ENCODE peak calls at places on chromosomes 13 and 19, in six cellular contexts. O is ureter; N is WTC11; I is stimulated activated CD8-positive, alpha-beta memory T cell treated with anti-CD3 and anti-CD28 coated beads, Interleukin-4, amount 100 ng/mL, for 4 hours; X is fibroblast of the conjunctiva; C is effector memory CD4-positive, alpha-beta T cell. S is an unnamed sample.

GRCh38 chr13:74931698-74932433 is 550.1 kb downstream of the TBC1D4 start:
- DNase-seq in O (no peak), N (no peak), I (no peak), X (peak; percentile 17), C (no peak), S (no peak)

GRCh38 chr13:50127726-50128291 is 112.6 kb downstream of the KCNRG start:
- DNase-seq in O (no peak), N (peak; percentile 44), I (no peak), X (no peak), C (no peak), S (no peak)

GRCh38 chr19:17496337-17496997 is 15.0 kb upstream of the PGLS start:
- DNase-seq in O (no peak), N (peak; percentile 90), I (peak; percentile 59), X (peak; percentile 47), C (peak; percentile 55), S (peak; percentile 88)

GRCh38 chr13:95505265-95505664 is 47.3 kb upstream of the CLDN10 start:
- DNase-seq in O (no peak), N (no peak), I (no peak), X (no peak), C (no peak), S (no peak)

GRCh38 chr19:10284641-10285278 is 2.0 kb upstream of the ICAM4 start:
- DNase-seq in O (no peak), N (no peak), I (no peak), X (no peak), C (no peak), S (no peak)

GRCh38 chr13:41812851-41813250 is 148.1 kb downstream of the VWA8 start:
- DNase-seq in O (no peak), N (no peak), I (no peak), X (no peak), C (no peak), S (no peak)

GRCh38 chr13:73341748-73342147 is 282.9 kb downstream of the KLF5 start:
- DNase-seq in O (no peak), N (no peak), I (no peak), X (no peak), C (no peak), S (no peak)

GRCh38 chr19:3403489-3404323 is 37.3 kb downstream of the NFIC start:
- DNase-seq in O (peak; percentile 93), N (no peak), I (no peak), X (peak; percentile 90), C (no peak), S (no peak)

GRCh38 chr13:26872444-26873173 is 112.0 kb upstream of the GPR12 start:
- DNase-seq in O (peak; percentile 51), N (peak; percentile 88), I (peak; percentile 2), X (no peak), C (no peak), S (peak; percentile 52)

GRCh38 chr19:887072-887471 is 5.9 kb downstream of the MED16 start:
- DNase-seq in O (no peak), N (no peak), I (no peak), X (peak; percentile 80), C (no peak), S (no peak)

GRCh38 chr13:39422845-39423565 is 180.0 kb downstream of the LHFPL6 start:
- DNase-seq in O (no peak), N (no peak), I (no peak), X (no peak), C (no peak), S (no peak)

GRCh38 chr13:21917046-21918010 is 246.5 kb downstream of the FGF9 start:
- DNase-seq in O (no peak), N (no peak), I (no peak), X (no peak), C (no peak), S (no peak)

GRCh38 chr19:47646924-47647323 is 38.0 kb downstream of the BICRA start:
- DNase-seq in O (no peak), N (no peak), I (no peak), X (no peak), C (no peak), S (no peak)

GRCh38 chr19:53898680-53899341 is 10.3 kb upstream of the CACNG7 start:
- DNase-seq in O (no peak), N (peak; percentile 100), I (no peak), X (no peak), C (no peak), S (no peak)

GRCh38 chr19:42850981-42851717 is 28.4 kb downstream of the PSG1 start:
- DNase-seq in O (peak; percentile 45), N (no peak), I (no peak), X (peak; percentile 80), C (no peak), S (no peak)

GRCh38 chr13:21164631-21165030 is 11.7 kb downstream of the SKA3 start:
- DNase-seq in O (no peak), N (no peak), I (no peak), X (no peak), C (no peak), S (no peak)

GRCh38 chr19:41018736-41019290 is 27.7 kb downstream of the CYP2B6 start:
- DNase-seq in O (peak; percentile 19), N (no peak), I (no peak), X (no peak), C (no peak), S (no peak)

GRCh38 chr19:40697007-40697406 is 6.6 kb upstream of the NUMBL start:
- DNase-seq in O (no peak), N (no peak), I (no peak), X (no peak), C (no peak), S (no peak)

GRCh38 chr13:52848455-52849190 is at the start of gene PCDH8:
- DNase-seq in O (no peak), N (peak; percentile 93), I (no peak), X (no peak), C (no peak), S (no peak)

S was measured in stimulated activated naive CD8-positive, alpha-beta T cell treated with anti-CD3 and anti-CD28 coated beads, Interleukin-15, amount 100 ng/mL, for 72 hours.